ENCODE peak calls at places on chromosomes 12 and 14, in nine cellular contexts. U, L, Y, G, M, E, X, R and W are unnamed samples.

GRCh38 chr14:83765200-83765599 is 1764.7 kb upstream of the FLRT2 start:
- DNase-seq in Y (no peak), U (no peak), L (no peak), M (no peak), E (no peak), G (no peak), R (no peak), X (no peak), W (no peak)

GRCh38 chr12:103908877-103909276 is 21.3 kb upstream of the HSP90B1 start:
- DNase-seq in G (no peak), R (peak; percentile 53), M (peak; percentile 74), E (no peak), X (no peak), L (no peak), U (peak; percentile 41), Y (no peak), W (no peak)

GRCh38 chr12:30506411-30506810 is 189.3 kb downstream of the IPO8 start:
- DNase-seq in Y (no peak), G (no peak), M (no peak), L (no peak), X (no peak), U (no peak), R (no peak), E (no peak), W (no peak)

GRCh38 chr14:31047503-31047902 is 21.3 kb upstream of the STRN3 start:
- DNase-seq in Y (no peak), U (no peak), G (no peak), M (no peak), X (no peak), L (no peak), R (peak; percentile 13), E (no peak), W (no peak)

GRCh38 chr12:16198884-16199283 is 78.6 kb downstream of the SLC15A5 start:
- DNase-seq in Y (no peak), X (no peak), U (peak; percentile 54), G (no peak), M (no peak), E (no peak), R (no peak), L (no peak), W (no peak)

GRCh38 chr14:104746071-104746545 is 6.8 kb upstream of the SIVA1 start:
- DNase-seq in Y (no peak), E (no peak), X (no peak), L (peak; percentile 17), R (no peak), M (no peak), U (no peak), G (no peak), W (peak; percentile 40)

GRCh38 chr14:97703006-97703760 is 906.0 kb downstream of the VRK1 start:
- DNase-seq in U (no peak), L (no peak), R (no peak), G (no peak), Y (no peak), X (no peak), E (peak; percentile 49), M (no peak), W (no peak)

GRCh38 chr12:109734219-109735000 is 20.8 kb downstream of the FAM222A start:
- DNase-seq in R (no peak), L (peak; percentile 11), G (peak; percentile 18), U (peak; percentile 84), Y (peak; percentile 9), X (peak; percentile 35), M (peak; percentile 21), E (no peak), W (peak; percentile 30)

GRCh38 chr12:7160183-7160582 is 29.3 kb upstream of the PEX5 start:
- DNase-seq in M (no peak), G (no peak), U (no peak), Y (no peak), L (no peak), E (no peak), R (no peak), X (no peak), W (no peak)

GRCh38 chr14:22781606-22782000 is 15.1 kb downstream of the OXA1L start:
- DNase-seq in X (no peak), U (no peak), M (peak; percentile 20), L (no peak), E (no peak), R (peak; percentile 63), G (no peak), Y (no peak), W (no peak)

GRCh38 chr14:63542231-63542999 is 762 bp downstream of the PPP2R5E start:
- DNase-seq in G (no peak), X (peak; percentile 62), R (peak; percentile 65), U (peak; percentile 67), E (no peak), Y (peak; percentile 20), L (no peak), M (peak; percentile 21), W (peak; percentile 39)

GRCh38 chr12:100956311-100956852 is 161.8 kb downstream of the ANO4 start:
- DNase-seq in U (no peak), X (no peak), M (peak; percentile 68), E (no peak), Y (no peak), L (no peak), G (no peak), R (no peak), W (no peak)

GRCh38 chr12:70590051-70590450 is 47.2 kb downstream of the PTPRB start:
- DNase-seq in R (peak; percentile 90), Y (peak; percentile 62), G (peak; percentile 65), L (peak; percentile 67), M (peak; percentile 73), X (peak; percentile 76), E (peak; percentile 54), U (peak; percentile 85), W (no peak)

GRCh38 chr12:76020731-76021672 is 10.6 kb downstream of the PHLDA1 start:
- DNase-seq in U (no peak), G (no peak), M (peak; percentile 99), E (peak; percentile 67), X (no peak), Y (no peak), R (peak; percentile 97), L (no peak), W (no peak)

GRCh38 chr14:38762436-38762835 is 340.6 kb downstream of the SEC23A start:
- DNase-seq in G (no peak), R (peak; percentile 32), E (no peak), Y (no peak), L (no peak), M (peak; percentile 39), X (no peak), U (no peak), W (no peak)

GRCh38 chr14:65251213-65251612 is 148.9 kb upstream of the MAX start:
- DNase-seq in M (peak; percentile 97), E (no peak), Y (no peak), R (peak; percentile 98), U (no peak), X (no peak), G (no peak), L (no peak), W (no peak)

GRCh38 chr12:31301311-31301710 is 24.6 kb downstream of the SINHCAF start:
- DNase-seq in X (no peak), L (no peak), E (no peak), M (no peak), U (no peak), R (no peak), G (no peak), Y (no peak), W (no peak)

GRCh38 chr14:100065161-100065871 is at the start of gene EVL:
- DNase-seq in X (peak; percentile 87), M (no peak), E (peak; percentile 86), Y (no peak), G (no peak), L (no peak), R (no peak), U (no peak), W (peak; percentile 74)
- H3K27ac ChIP-seq in X (peak within 1 kb of the TSS; percentile 77), M (no peak within 1 kb of the TSS), E (peak within 1 kb of the TSS; percentile 87), Y (peak within 1 kb of the TSS; percentile 22), G (no peak within 1 kb of the TSS), L (peak within 1 kb of the TSS; percentile 43), R (no peak within 1 kb of the TSS), U (no peak within 1 kb of the TSS), W (peak within 1 kb of the TSS; percentile 88)

GRCh38 chr12:57134949-57135348 is 6.7 kb downstream of the LRP1 start:
- DNase-seq in Y (peak; percentile 29), R (peak; percentile 52), E (no peak), M (no peak), L (no peak), G (no peak), U (no peak), X (no peak), W (no peak)

GRCh38 chr12:57135487-57135886 is 7.2 kb downstream of the LRP1 start:
- DNase-seq in M (peak; percentile 42), Y (peak; percentile 59), G (peak; percentile 68), X (no peak), E (no peak), L (no peak), R (peak; percentile 56), U (peak; percentile 46), W (no peak)

GRCh38 chr12:57133013-57133569 is 4.8 kb downstream of the LRP1 start:
- DNase-seq in M (peak; percentile 74), L (no peak), E (no peak), X (no peak), U (peak; percentile 52), G (no peak), Y (no peak), R (peak; percentile 90), W (no peak)

GRCh38 chr12:57131896-57132744 is 3.8 kb downstream of the LRP1 start:
- DNase-seq in Y (no peak), L (no peak), E (no peak), G (no peak), M (no peak), X (no peak), R (peak; percentile 60), U (peak; percentile 30), W (no peak)

GRCh38 chr12:57133916-57134315 is 5.6 kb downstream of the LRP1 start:
- DNase-seq in X (no peak), G (peak; percentile 46), Y (no peak), U (no peak), R (peak; percentile 48), L (no peak), E (no peak), M (no peak), W (no peak)
- H3K27ac ChIP-seq in X (peak overlapping the region; percentile 18), G (peak overlapping the region; percentile 27), Y (peak overlapping the region; percentile 99), U (peak overlapping the region; percentile 83), R (peak overlapping the region; percentile 89), L (no peak overlapping the region), E (no peak overlapping the region), M (peak overlapping the region; percentile 85), W (peak overlapping the region; percentile 59)

GRCh38 chr14:37594238-37594915 is 672 bp downstream of the FOXA1 start:
- DNase-seq in M (peak; percentile 64), G (no peak), X (peak; percentile 76), E (no peak), U (peak; percentile 89), R (peak; percentile 82), L (peak; percentile 72), Y (no peak), W (no peak)
- H3K27ac ChIP-seq in M (no peak overlapping the region), G (no peak overlapping the region), X (peak overlapping the region; percentile 82), E (no peak overlapping the region), U (no peak overlapping the region), R (no peak overlapping the region), L (no peak overlapping the region), Y (no peak overlapping the region), W (peak overlapping the region; percentile 73)

DNA sequence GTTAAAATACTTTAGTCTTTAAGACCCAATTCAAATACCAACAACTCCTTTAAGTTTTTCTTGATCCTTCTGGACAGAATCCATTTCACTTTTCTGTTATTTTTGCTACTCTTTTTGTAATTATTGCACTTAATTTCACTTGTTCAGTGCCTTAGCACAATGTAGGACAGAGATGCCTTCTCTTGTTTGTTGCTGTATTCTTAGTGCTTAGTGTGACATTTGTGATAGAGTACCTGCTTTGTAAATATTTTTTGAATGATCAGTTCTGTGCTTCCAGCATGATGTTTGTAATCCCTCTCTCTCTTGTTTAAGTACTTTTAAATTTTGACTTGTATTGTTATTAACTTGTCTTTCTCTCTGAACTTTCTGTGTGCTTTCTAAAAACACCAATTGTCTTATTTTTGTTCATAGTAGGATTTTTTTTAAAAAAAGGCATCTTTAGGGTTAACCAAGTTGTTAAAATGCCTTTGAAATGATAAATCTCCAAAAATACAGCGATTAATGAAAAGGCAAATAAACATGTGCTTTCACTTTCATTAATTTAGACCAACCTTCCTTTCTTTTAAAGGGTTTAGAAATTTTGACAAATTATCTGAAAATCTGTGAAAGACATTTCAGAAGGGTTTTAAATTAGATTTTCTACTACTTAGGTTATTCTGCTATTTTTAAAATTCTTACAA is 11.9 kb downstream of the NAA30 start:
- DNase-seq in Y (no peak), U (no peak), L (no peak), G (no peak), R (no peak), M (no peak), X (no peak), E (no peak), W (no peak)
- H3K27ac ChIP-seq in Y (no peak overlapping the region), U (no peak overlapping the region), L (no peak overlapping the region), G (peak overlapping the region; percentile 31), R (peak overlapping the region; percentile 29), M (no peak overlapping the region), X (no peak overlapping the region), E (no peak overlapping the region), W (no peak overlapping the region)